ENCODE peak calls at places on chromosomes 3 and 15, in five cellular contexts. L, C, M, S and P are unnamed samples.

GRCh38 chr3:134314588-134315285 is 59.5 kb downstream of the AMOTL2 start:
- DNase-seq in L (no peak), C (no peak), M (no peak), S (no peak), P (no peak)

GRCh38 chr3:59559721-59560514 is 510.1 kb upstream of the CFAP20DC start:
- DNase-seq in L (no peak), C (peak; percentile 84), M (no peak), S (peak; percentile 20), P (no peak)

GRCh38 chr3:155304394-155304793 is 10.9 kb upstream of the STRIT1 start:
- DNase-seq in L (no peak), C (no peak), M (no peak), S (no peak), P (no peak)

GRCh38 chr3:82093641-82094040 is 332.2 kb upstream of the GBE1 start:
- DNase-seq in L (no peak), C (no peak), M (no peak), S (no peak), P (no peak)

GRCh38 chr3:17645074-17645698 is 97.2 kb downstream of the TBC1D5 start:
- DNase-seq in L (peak; percentile 27), C (peak; percentile 52), M (peak; percentile 23), S (peak; percentile 29), P (no peak)

GRCh38 chr15:70867911-70868467 is 14.0 kb upstream of the LARP6 start:
- DNase-seq in L (no peak), C (peak; percentile 44), M (no peak), S (no peak), P (no peak)

GRCh38 chr3:119184808-119185690 is 11.7 kb downstream of the UPK1B start:
- DNase-seq in L (no peak), C (peak; percentile 71), M (no peak), S (no peak), P (no peak)

GRCh38 chr3:194386610-194387009 is 12.5 kb downstream of the GP5 start:
- DNase-seq in L (no peak), C (no peak), M (peak; percentile 64), S (no peak), P (peak; percentile 8)

GRCh38 chr15:73127302-73127936 is 75.2 kb downstream of the NEO1 start:
- DNase-seq in L (no peak), C (peak; percentile 52), M (peak; percentile 9), S (peak; percentile 28), P (no peak)

GRCh38 chr15:69656271-69657030 is 203.8 kb downstream of the RPLP1 start:
- DNase-seq in L (no peak), C (peak; percentile 3), M (no peak), S (no peak), P (no peak)

GRCh38 chr3:63571682-63572081 is 80.8 kb upstream of the SNTN start:
- DNase-seq in L (no peak), C (no peak), M (no peak), S (no peak), P (no peak)

GRCh38 chr15:56968256-56968655 is 49.8 kb downstream of the TCF12 start:
- DNase-seq in L (no peak), C (no peak), M (no peak), S (no peak), P (no peak)